ENCODE peak calls at places on chromosomes 4 and X, in five cellular contexts. One of them, this sample, is unnamed.

GRCh38 chr4:38675167-38676121 is 11.4 kb downstream of the KLF3 start:
- DNase-seq in foreskin fibroblast: peak; percentile 74
- DNase-seq in Peyer's patch: no peak
- DNase-seq in A673: peak; percentile 89
- DNase-seq in astrocyte: peak; percentile 68
- DNase-seq in this sample: peak; percentile 75

GRCh38 chr4:76523593-76523992 is 88.6 kb downstream of the SHROOM3 start:
- DNase-seq in A673: no peak
- DNase-seq in astrocyte: no peak
- DNase-seq in foreskin fibroblast: no peak
- DNase-seq in Peyer's patch: no peak
- DNase-seq in this sample: no peak

GRCh38 chr4:16669036-16669435 is 229.4 kb downstream of the LDB2 start:
- DNase-seq in A673: no peak
- DNase-seq in foreskin fibroblast: peak; percentile 58
- DNase-seq in Peyer's patch: no peak
- DNase-seq in astrocyte: no peak
- DNase-seq in this sample: no peak

GRCh38 chrX:1466971-1467561 is 14.4 kb upstream of the ASMTL start:
- DNase-seq in A673: no peak
- DNase-seq in Peyer's patch: peak; percentile 48
- DNase-seq in astrocyte: no peak
- DNase-seq in foreskin fibroblast: no peak
- DNase-seq in this sample: no peak

GRCh38 chrX:133412246-133412645 is 3.0 kb downstream of the GPC4 start:
- DNase-seq in foreskin fibroblast: no peak
- DNase-seq in astrocyte: peak; percentile 72
- DNase-seq in Peyer's patch: no peak
- DNase-seq in A673: peak; percentile 32
- DNase-seq in this sample: peak; percentile 14

GRCh38 chr4:31557444-31557843 is 837.3 kb downstream of the PCDH7 start:
- DNase-seq in Peyer's patch: no peak
- DNase-seq in A673: no peak
- DNase-seq in foreskin fibroblast: no peak
- DNase-seq in astrocyte: no peak
- DNase-seq in this sample: no peak

GRCh38 chr4:80615099-80615498 is 279.6 kb downstream of the CFAP299 start:
- DNase-seq in A673: no peak
- DNase-seq in Peyer's patch: no peak
- DNase-seq in astrocyte: no peak
- DNase-seq in foreskin fibroblast: no peak
- DNase-seq in this sample: no peak

GRCh38 chr4:153387981-153388380 is 43.5 kb downstream of the MND1 start:
- DNase-seq in Peyer's patch: no peak
- DNase-seq in astrocyte: no peak
- DNase-seq in A673: no peak
- DNase-seq in foreskin fibroblast: no peak
- DNase-seq in this sample: no peak

GRCh38 chr4:164438321-164438720 is 315.6 kb upstream of the SMIM31 start:
- DNase-seq in A673: no peak
- DNase-seq in astrocyte: peak; percentile 55
- DNase-seq in Peyer's patch: no peak
- DNase-seq in foreskin fibroblast: no peak
- DNase-seq in this sample: no peak

GRCh38 chrX:69504626-69505612 is 793 bp downstream of the NALF2 start:
- DNase-seq in Peyer's patch: no peak
- DNase-seq in A673: no peak
- DNase-seq in foreskin fibroblast: no peak
- DNase-seq in astrocyte: no peak
- DNase-seq in this sample: no peak

GRCh38 chrX:106955004-106955772 is 35.0 kb downstream of the CLDN2 start:
- DNase-seq in astrocyte: peak; percentile 26
- DNase-seq in Peyer's patch: no peak
- DNase-seq in A673: no peak
- DNase-seq in foreskin fibroblast: no peak
- DNase-seq in this sample: no peak

GRCh38 chr4:20253272-20253798 is 1.6 kb downstream of the SLIT2 start:
- DNase-seq in foreskin fibroblast: peak; percentile 10
- DNase-seq in astrocyte: no peak
- DNase-seq in A673: peak; percentile 47
- DNase-seq in Peyer's patch: no peak
- DNase-seq in this sample: no peak

GRCh38 chrX:121504148-121504547 is 456.7 kb downstream of the GLUD2 start:
- DNase-seq in astrocyte: no peak
- DNase-seq in foreskin fibroblast: no peak
- DNase-seq in A673: peak; percentile 0
- DNase-seq in Peyer's patch: no peak
- DNase-seq in this sample: no peak

GRCh38 chr4:23388259-23388658 is 501.6 kb downstream of the PPARGC1A start:
- DNase-seq in A673: no peak
- DNase-seq in Peyer's patch: no peak
- DNase-seq in foreskin fibroblast: no peak
- DNase-seq in astrocyte: no peak
- DNase-seq in this sample: no peak

GRCh38 chr4:9782136-9782436 is 652 bp downstream of the DRD5 start:
- DNase-seq in Peyer's patch: no peak
- DNase-seq in A673: no peak
- DNase-seq in astrocyte: no peak
- DNase-seq in foreskin fibroblast: no peak
- DNase-seq in this sample: no peak

GRCh38 chr4:57071340-57071739 is 38.8 kb downstream of the IGFBP7 start:
- DNase-seq in astrocyte: peak; percentile 55
- DNase-seq in Peyer's patch: no peak
- DNase-seq in foreskin fibroblast: peak; percentile 69
- DNase-seq in A673: no peak
- DNase-seq in this sample: no peak

GRCh38 chrX:72080150-72080549 is 51.6 kb downstream of the RTL5 start:
- DNase-seq in Peyer's patch: no peak
- DNase-seq in astrocyte: no peak
- DNase-seq in foreskin fibroblast: no peak
- DNase-seq in A673: no peak
- DNase-seq in this sample: no peak
- H3K4me3 ChIP-seq in Peyer's patch: no peak overlapping the region
- H3K4me3 ChIP-seq in astrocyte: no peak overlapping the region
- H3K4me3 ChIP-seq in foreskin fibroblast: no peak overlapping the region
- H3K4me3 ChIP-seq in A673: no peak overlapping the region
- H3K4me3 ChIP-seq in this sample: no peak overlapping the region

GRCh38 chr4:156575430-156576073 is 396.0 kb downstream of the PDGFC start:
- DNase-seq in Peyer's patch: no peak
- DNase-seq in A673: no peak
- DNase-seq in astrocyte: peak; percentile 40
- DNase-seq in foreskin fibroblast: no peak
- DNase-seq in this sample: peak; percentile 62
- TF ChIP-seq CTCF in Peyer's patch: no peak
- TF ChIP-seq CTCF in A673: peak; percentile 9
- TF ChIP-seq CTCF in astrocyte: no peak
- TF ChIP-seq CTCF in foreskin fibroblast: no peak
- TF ChIP-seq CTCF in this sample: no peak

GRCh38 chr4:154491731-154492249 is at the start of gene DCHS2:
- DNase-seq in Peyer's patch: peak; percentile 71
- DNase-seq in foreskin fibroblast: no peak
- DNase-seq in astrocyte: no peak
- DNase-seq in A673: peak; percentile 2
- DNase-seq in this sample: no peak
- H3K4me3 ChIP-seq in Peyer's patch: peak within 1 kb of the TSS; percentile 31
- H3K4me3 ChIP-seq in foreskin fibroblast: peak within 1 kb of the TSS; percentile 47
- H3K4me3 ChIP-seq in astrocyte: peak within 1 kb of the TSS; percentile 33
- H3K4me3 ChIP-seq in A673: peak within 1 kb of the TSS; percentile 33
- H3K4me3 ChIP-seq in this sample: peak within 1 kb of the TSS; percentile 42

GRCh38 chrX:5681159-5681558 is 547.5 kb downstream of the NLGN4X start:
- DNase-seq in astrocyte: peak; percentile 25
- DNase-seq in A673: peak; percentile 70
- DNase-seq in Peyer's patch: no peak
- DNase-seq in foreskin fibroblast: no peak
- DNase-seq in this sample: no peak
- TF ChIP-seq CTCF in astrocyte: peak; percentile 16
- TF ChIP-seq CTCF in A673: peak; percentile 59
- TF ChIP-seq CTCF in Peyer's patch: no peak
- TF ChIP-seq CTCF in foreskin fibroblast: peak; percentile 30
- TF ChIP-seq CTCF in this sample: no peak

This sample was measured in retinal pigment epithelial cell.